ENCODE peak calls at places on chromosomes 16 and 17, in nine cellular contexts. R is left ventricle myocardium inferior, A is thoracic aorta, E is BJ, B is tibial artery, F is astrocyte of the spinal cord, L is lung, O is fibroblast of mammary gland, K is transverse colon. J is an unnamed sample.
A peak's percentile ranks its signal among the peaks of the same experiment; 100 is the strongest.

GRCh38 chr17:78383725-78384471 is 5.4 kb downstream of the PGS1 start:
- DNase-seq in R (peak; percentile 68), A (peak; percentile 95), E (peak; percentile 96), B (peak; percentile 94), F (peak; percentile 99), L (peak; percentile 86), O (peak; percentile 99), K (peak; percentile 67), J (no peak)

GRCh38 chr16:75258807-75259141 is 7.3 kb upstream of the BCAR1 start:
- DNase-seq in R (no peak), A (peak; percentile 1), E (no peak), B (no peak), F (no peak), L (no peak), O (no peak), K (no peak), J (no peak)

GRCh38 chr16:68005786-68006286 is 6.6 kb upstream of the DPEP2 start:
- DNase-seq in R (no peak), A (no peak), E (no peak), B (peak; percentile 55), F (peak; percentile 19), L (peak; percentile 54), O (no peak), K (peak; percentile 47), J (no peak)

GRCh38 chr16:48556913-48557351 is 53.0 kb downstream of the N4BP1 start:
- DNase-seq in R (no peak), A (no peak), E (no peak), B (no peak), F (peak; percentile 82), L (no peak), O (peak; percentile 88), K (no peak), J (no peak)

GRCh38 chr17:19415311-19415710 is 4.3 kb downstream of the RNF112 start:
- DNase-seq in R (no peak), A (no peak), E (no peak), B (no peak), F (no peak), L (no peak), O (no peak), K (no peak), J (peak; percentile 82)

GRCh38 chr17:6257339-6257738 is 177.6 kb downstream of the AIPL1 start:
- DNase-seq in R (no peak), A (no peak), E (no peak), B (no peak), F (peak; percentile 81), L (no peak), O (no peak), K (no peak), J (no peak)

GRCh38 chr17:32361270-32361669 is 11.3 kb downstream of the ZNF207 start:
- DNase-seq in R (no peak), A (no peak), E (no peak), B (no peak), F (no peak), L (no peak), O (no peak), K (no peak), J (no peak)

GRCh38 chr17:30170415-30170987 is 53.9 kb downstream of the NSRP1 start:
- DNase-seq in R (no peak), A (no peak), E (no peak), B (no peak), F (no peak), L (no peak), O (no peak), K (no peak), J (no peak)

GRCh38 chr17:67525239-67526135 is 148.4 kb downstream of the PITPNC1 start:
- DNase-seq in R (no peak), A (no peak), E (no peak), B (no peak), F (no peak), L (no peak), O (no peak), K (no peak), J (peak; percentile 49)

GRCh38 chr17:38327936-38328335 is 15.8 kb downstream of the GPR179 start:
- DNase-seq in R (no peak), A (no peak), E (no peak), B (no peak), F (no peak), L (no peak), O (no peak), K (no peak), J (no peak)

GRCh38 chr17:19448341-19449268 is 37.6 kb downstream of the RNF112 start:
- DNase-seq in R (no peak), A (peak; percentile 38), E (peak; percentile 87), B (peak; percentile 51), F (peak; percentile 94), L (no peak), O (peak; percentile 99), K (no peak), J (no peak)

GRCh38 chr17:20315321-20315720 is 152.0 kb downstream of the LGALS9B start:
- DNase-seq in R (no peak), A (no peak), E (no peak), B (no peak), F (no peak), L (no peak), O (no peak), K (no peak), J (no peak)

GRCh38 chr17:8632087-8632486 is 1.6 kb upstream of the MYH10 start:
- DNase-seq in R (no peak), A (no peak), E (no peak), B (no peak), F (no peak), L (no peak), O (no peak), K (no peak), J (no peak)

GRCh38 chr17:16908282-16908681 is 63.6 kb downstream of the TNFRSF13B start:
- DNase-seq in R (no peak), A (no peak), E (no peak), B (no peak), F (no peak), L (no peak), O (no peak), K (no peak), J (peak; percentile 74)

GRCh38 chr17:3935140-3935542 is 18.9 kb upstream of the P2RX1 start:
- DNase-seq in R (peak; percentile 68), A (no peak), E (no peak), B (no peak), F (peak; percentile 76), L (peak; percentile 80), O (peak; percentile 37), K (peak; percentile 81), J (no peak)

GRCh38 chr16:1964046-1964505 is 550 bp downstream of the RPS2 start:
- DNase-seq in R (no peak), A (no peak), E (no peak), B (no peak), F (no peak), L (no peak), O (no peak), K (no peak), J (no peak)

GRCh38 chr17:73311428-73311780 is 397 bp downstream of the CDC42EP4 start:
- DNase-seq in R (peak; percentile 54), A (no peak), E (no peak), B (no peak), F (no peak), L (no peak), O (no peak), K (no peak), J (no peak)

GRCh38 chr16:30715777-30716445 is 16.9 kb downstream of the SRCAP start:
- DNase-seq in R (no peak), A (no peak), E (no peak), B (no peak), F (no peak), L (no peak), O (peak; percentile 71), K (no peak), J (no peak)

GRCh38 chr17:73624496-73624988 is 19.7 kb downstream of the SDK2 start:
- DNase-seq in R (no peak), A (no peak), E (no peak), B (no peak), F (no peak), L (no peak), O (no peak), K (no peak), J (no peak)

GRCh38 chr17:53253956-53254597 is 568.6 kb upstream of the KIF2B start:
- DNase-seq in R (no peak), A (no peak), E (no peak), B (no peak), F (no peak), L (no peak), O (no peak), K (no peak), J (no peak)
- H3K4me3 ChIP-seq in R (no peak overlapping the region), A (no peak overlapping the region), E (no peak overlapping the region), B (no peak overlapping the region), F (no peak overlapping the region), L (no peak overlapping the region), O (no peak overlapping the region), K (no peak overlapping the region), J (no peak overlapping the region)

GRCh38 chr17:11296994-11297393 is 56.0 kb downstream of the SHISA6 start:
- DNase-seq in R (no peak), A (no peak), E (no peak), B (no peak), F (no peak), L (no peak), O (peak; percentile 3), K (no peak), J (no peak)
- TF ChIP-seq CTCF in R (peak; percentile 47), A (no peak), E (no peak), B (no peak), F (no peak), L (no peak), O (peak; percentile 7), K (no peak), J (no peak)

DNA sequence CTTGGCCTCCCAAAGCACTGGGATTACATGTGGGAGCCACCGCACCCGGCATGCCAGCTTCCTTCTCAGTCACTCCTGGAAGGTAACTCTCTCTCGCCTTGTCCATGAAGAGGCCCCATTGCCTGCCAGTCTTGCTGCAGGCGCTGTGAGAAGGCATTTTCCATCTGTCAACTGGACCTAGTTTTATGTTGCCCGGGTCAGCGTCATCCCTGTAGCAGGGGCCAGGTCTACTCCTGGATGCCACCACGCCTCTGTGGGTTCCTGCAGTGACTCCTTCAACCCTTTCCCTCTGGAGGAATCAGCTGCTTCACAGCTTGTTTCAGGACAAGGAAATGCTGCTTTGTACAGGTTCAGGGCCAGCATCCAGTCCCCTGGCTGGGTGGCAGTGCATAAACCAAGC is 2.6 kb upstream of the NLRC3 start:
- DNase-seq in R (no peak), A (no peak), E (no peak), B (no peak), F (no peak), L (no peak), O (no peak), K (no peak), J (no peak)
- H3K4me3 ChIP-seq in R (no peak overlapping the region), A (no peak overlapping the region), E (no peak overlapping the region), B (no peak overlapping the region), F (no peak overlapping the region), L (no peak overlapping the region), O (no peak overlapping the region), K (no peak overlapping the region), J (no peak overlapping the region)

DNA sequence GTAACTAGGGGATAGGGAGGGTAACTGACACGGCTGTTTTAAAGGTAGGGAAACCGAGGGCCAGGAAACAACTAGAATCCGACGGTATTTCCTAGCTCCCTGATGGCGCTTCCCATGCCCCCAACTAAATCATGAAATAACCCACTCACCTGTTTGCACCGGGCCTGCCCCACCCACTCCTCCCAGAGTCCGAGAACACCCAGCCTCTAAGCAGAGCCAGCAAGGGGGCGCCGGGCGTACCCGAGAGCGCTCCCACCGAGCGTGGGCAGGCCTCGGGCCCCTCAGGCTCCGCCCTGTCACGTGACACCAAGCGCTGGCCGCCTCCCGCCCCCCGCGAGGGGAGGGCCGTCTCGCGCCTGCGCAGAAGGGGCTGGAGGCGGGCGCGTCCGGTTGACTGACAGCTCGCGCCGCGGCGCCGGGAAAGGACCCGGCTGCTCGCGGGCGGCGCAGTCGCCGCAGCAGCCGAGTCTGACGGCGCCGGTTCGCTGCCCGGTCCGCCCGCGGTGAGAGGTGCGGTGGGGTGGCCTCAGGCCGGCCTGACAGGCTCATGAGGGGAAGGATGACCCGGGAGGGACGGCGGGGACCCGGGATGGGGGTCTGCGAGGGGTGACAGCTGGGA is at the start of gene KIAA0513:
- DNase-seq in R (peak; percentile 93), A (peak; percentile 55), E (peak; percentile 31), B (peak; percentile 91), F (peak; percentile 93), L (peak; percentile 94), O (peak; percentile 87), K (peak; percentile 96), J (no peak)
- TF ChIP-seq CTCF in R (peak; percentile 29), A (no peak), E (peak; percentile 42), B (peak; percentile 21), F (peak; percentile 27), L (peak; percentile 12), O (no peak), K (no peak), J (peak; percentile 31)

J was measured in vagina.